ENCODE peak calls at places on chromosomes 4 and X, in seven cellular contexts. One of them, this sample, is unnamed.

GRCh38 chr4:188930822-188931221 is 791.6 kb downstream of the TRIML1 start:
- DNase-seq in A549: no peak
- DNase-seq in uterus: no peak
- DNase-seq in adrenal gland: no peak
- DNase-seq in Peyer's patch: no peak
- DNase-seq in HepG2: no peak
- DNase-seq in transverse colon: no peak
- DNase-seq in this sample: no peak

GRCh38 chrX:24229967-24230366 is 80.4 kb downstream of the ZFX start:
- DNase-seq in adrenal gland: no peak
- DNase-seq in transverse colon: no peak
- DNase-seq in uterus: no peak
- DNase-seq in HepG2: no peak
- DNase-seq in A549: no peak
- DNase-seq in Peyer's patch: no peak
- DNase-seq in this sample: no peak

GRCh38 chr4:83240379-83240875 is 44.2 kb downstream of the COQ2 start:
- DNase-seq in uterus: no peak
- DNase-seq in HepG2: no peak
- DNase-seq in transverse colon: no peak
- DNase-seq in Peyer's patch: no peak
- DNase-seq in A549: no peak
- DNase-seq in adrenal gland: no peak
- DNase-seq in this sample: no peak

GRCh38 chr4:138259801-138260200 is 17.7 kb upstream of the SLC7A11 start:
- DNase-seq in A549: no peak
- DNase-seq in uterus: no peak
- DNase-seq in transverse colon: no peak
- DNase-seq in HepG2: no peak
- DNase-seq in Peyer's patch: no peak
- DNase-seq in adrenal gland: no peak
- DNase-seq in this sample: no peak

GRCh38 chr4:70945452-70946055 is 43.4 kb downstream of the MOB1B start:
- DNase-seq in A549: no peak
- DNase-seq in uterus: no peak
- DNase-seq in HepG2: no peak
- DNase-seq in Peyer's patch: no peak
- DNase-seq in transverse colon: no peak
- DNase-seq in adrenal gland: no peak
- DNase-seq in this sample: no peak

GRCh38 chr4:172202480-172203076 is 389.4 kb downstream of the GALNTL6 start:
- DNase-seq in Peyer's patch: no peak
- DNase-seq in adrenal gland: no peak
- DNase-seq in transverse colon: no peak
- DNase-seq in HepG2: peak
- DNase-seq in uterus: no peak
- DNase-seq in A549: peak
- DNase-seq in this sample: no peak

GRCh38 chrX:45300638-45301037 is 100.0 kb upstream of the DIPK2B start:
- DNase-seq in transverse colon: no peak
- DNase-seq in Peyer's patch: no peak
- DNase-seq in HepG2: no peak
- DNase-seq in adrenal gland: no peak
- DNase-seq in uterus: no peak
- DNase-seq in A549: no peak
- DNase-seq in this sample: no peak

GRCh38 chr4:89682808-89683207 is 154.2 kb downstream of the SNCA start:
- DNase-seq in Peyer's patch: no peak
- DNase-seq in uterus: no peak
- DNase-seq in A549: no peak
- DNase-seq in transverse colon: no peak
- DNase-seq in HepG2: peak
- DNase-seq in adrenal gland: no peak
- DNase-seq in this sample: no peak

GRCh38 chr4:7189475-7190277 is 2.7 kb upstream of the SORCS2 start:
- DNase-seq in Peyer's patch: peak
- DNase-seq in transverse colon: no peak
- DNase-seq in HepG2: peak
- DNase-seq in uterus: peak
- DNase-seq in adrenal gland: no peak
- DNase-seq in A549: no peak
- DNase-seq in this sample: no peak

GRCh38 chr4:130563185-130563890 is 1467.4 kb downstream of the C4orf33 start:
- DNase-seq in uterus: peak
- DNase-seq in adrenal gland: peak
- DNase-seq in Peyer's patch: no peak
- DNase-seq in transverse colon: no peak
- DNase-seq in A549: peak
- DNase-seq in HepG2: peak
- DNase-seq in this sample: peak

GRCh38 chr4:166274775-166275174 is 401.7 kb downstream of the TLL1 start:
- DNase-seq in adrenal gland: no peak
- DNase-seq in uterus: no peak
- DNase-seq in HepG2: no peak
- DNase-seq in A549: no peak
- DNase-seq in transverse colon: no peak
- DNase-seq in Peyer's patch: no peak
- DNase-seq in this sample: no peak

DNA sequence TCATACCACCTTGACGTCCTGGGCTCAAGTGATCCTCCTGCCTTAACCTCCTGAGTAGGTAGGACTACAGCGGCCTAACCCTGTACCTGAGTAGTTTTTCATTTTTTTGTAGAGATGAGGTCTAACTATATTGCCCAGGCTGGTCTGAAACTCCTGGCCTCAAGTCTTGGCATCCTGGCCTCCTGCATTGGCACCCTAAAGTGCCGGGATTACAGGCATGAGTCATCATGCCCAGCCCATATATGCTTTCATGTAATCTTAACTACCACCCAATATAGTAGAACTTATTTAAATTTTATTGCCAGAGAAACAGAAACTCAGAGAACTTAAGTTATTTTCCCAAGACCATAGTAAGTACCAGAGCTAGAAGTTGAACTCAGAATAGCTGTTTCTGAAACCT is 27.1 kb downstream of the AFM start:
- DNase-seq in HepG2: no peak
- DNase-seq in A549: no peak
- DNase-seq in transverse colon: peak
- DNase-seq in adrenal gland: no peak
- DNase-seq in uterus: no peak
- DNase-seq in Peyer's patch: peak
- DNase-seq in this sample: no peak
- H3K27ac ChIP-seq in HepG2: no peak
- H3K27ac ChIP-seq in A549: no peak
- H3K27ac ChIP-seq in transverse colon: no peak
- H3K27ac ChIP-seq in adrenal gland: no peak
- H3K27ac ChIP-seq in uterus: no peak
- H3K27ac ChIP-seq in Peyer's patch: no peak
- H3K27ac ChIP-seq in this sample: no peak

DNA sequence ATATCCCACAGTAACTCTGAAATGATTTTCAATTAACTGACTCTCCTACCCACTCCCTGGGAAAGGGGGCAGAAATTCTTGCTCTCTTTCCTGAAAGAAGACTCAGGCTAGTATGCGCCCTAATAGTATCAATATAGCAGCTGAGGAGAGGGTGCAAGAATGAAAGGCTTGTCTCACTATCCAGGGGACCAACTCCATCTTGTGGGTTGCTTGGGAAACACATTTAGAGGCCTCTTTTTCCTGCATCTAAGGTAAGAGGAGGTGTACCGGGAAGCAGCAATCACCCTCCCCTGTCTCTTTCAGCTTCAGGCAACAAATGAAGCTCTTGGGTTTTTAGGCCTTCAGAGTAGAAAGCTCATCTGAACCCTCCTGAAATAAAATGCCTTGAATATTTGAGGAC is 11.3 kb downstream of the TMEM255A start:
- DNase-seq in adrenal gland: no peak
- DNase-seq in HepG2: peak
- DNase-seq in transverse colon: no peak
- DNase-seq in uterus: no peak
- DNase-seq in A549: no peak
- DNase-seq in Peyer's patch: no peak
- DNase-seq in this sample: no peak
- TF ChIP-seq CTCF in adrenal gland: peak
- TF ChIP-seq CTCF in HepG2: peak
- TF ChIP-seq CTCF in transverse colon: no peak
- TF ChIP-seq CTCF in uterus: no peak
- TF ChIP-seq CTCF in A549: no peak
- TF ChIP-seq CTCF in Peyer's patch: no peak
- TF ChIP-seq CTCF in this sample: no peak

GRCh38 chr4:100190643-100191600 is 654 bp upstream of the DDIT4L start:
- DNase-seq in adrenal gland: no peak
- DNase-seq in transverse colon: no peak
- DNase-seq in Peyer's patch: no peak
- DNase-seq in A549: no peak
- DNase-seq in uterus: peak
- DNase-seq in HepG2: no peak
- DNase-seq in this sample: no peak

GRCh38 chr4:100189820-100190642 is at the start of gene DDIT4L:
- DNase-seq in HepG2: no peak
- DNase-seq in Peyer's patch: peak
- DNase-seq in transverse colon: peak
- DNase-seq in uterus: peak
- DNase-seq in A549: peak
- DNase-seq in adrenal gland: peak
- DNase-seq in this sample: no peak

GRCh38 chr4:100187781-100188180 is 2.5 kb downstream of the DDIT4L start:
- DNase-seq in uterus: no peak
- DNase-seq in adrenal gland: no peak
- DNase-seq in Peyer's patch: no peak
- DNase-seq in HepG2: no peak
- DNase-seq in A549: no peak
- DNase-seq in transverse colon: no peak
- DNase-seq in this sample: no peak

GRCh38 chr4:100184787-100185186 is 5.5 kb downstream of the DDIT4L start:
- DNase-seq in transverse colon: no peak
- DNase-seq in Peyer's patch: no peak
- DNase-seq in A549: no peak
- DNase-seq in uterus: no peak
- DNase-seq in adrenal gland: no peak
- DNase-seq in HepG2: no peak
- DNase-seq in this sample: no peak

DNA sequence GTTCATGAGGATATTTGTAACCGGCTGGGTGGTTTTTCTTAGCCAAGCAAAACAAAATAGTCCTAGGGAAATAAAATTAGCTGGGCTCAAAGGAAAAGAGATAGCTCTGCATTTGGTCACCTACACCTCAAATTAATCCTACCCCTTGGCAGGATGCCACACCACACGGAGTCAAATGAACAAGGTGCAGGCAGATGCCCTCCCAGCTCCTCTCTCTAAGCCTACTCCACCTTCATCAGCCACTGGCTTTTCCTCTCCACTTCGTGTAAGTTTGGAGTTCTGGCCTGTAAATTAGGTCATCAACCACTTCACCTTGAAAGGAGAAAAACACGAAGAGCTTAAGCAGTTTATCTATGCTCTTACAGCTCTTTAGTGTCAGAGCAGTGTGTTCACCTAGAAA is 1.4 kb downstream of the DDIT4L start:
- DNase-seq in A549: no peak
- DNase-seq in transverse colon: no peak
- DNase-seq in HepG2: no peak
- DNase-seq in Peyer's patch: no peak
- DNase-seq in adrenal gland: no peak
- DNase-seq in uterus: no peak
- DNase-seq in this sample: no peak
- TF ChIP-seq POLR2A in A549: no peak
- TF ChIP-seq POLR2A in transverse colon: no peak
- TF ChIP-seq POLR2A in HepG2: no peak
- TF ChIP-seq POLR2A in Peyer's patch: no peak
- TF ChIP-seq POLR2A in adrenal gland: no peak
- TF ChIP-seq POLR2A in uterus: no peak
- TF ChIP-seq POLR2A in this sample: no peak

GRCh38 chrX:78957049-78957767 is 12.0 kb downstream of the P2RY10 start:
- DNase-seq in A549: no peak
- DNase-seq in transverse colon: no peak
- DNase-seq in HepG2: no peak
- DNase-seq in uterus: no peak
- DNase-seq in Peyer's patch: no peak
- DNase-seq in adrenal gland: no peak
- DNase-seq in this sample: no peak
- H3K27ac ChIP-seq in A549: no peak
- H3K27ac ChIP-seq in transverse colon: no peak
- H3K27ac ChIP-seq in HepG2: no peak
- H3K27ac ChIP-seq in uterus: no peak
- H3K27ac ChIP-seq in Peyer's patch: peak
- H3K27ac ChIP-seq in adrenal gland: no peak
- H3K27ac ChIP-seq in this sample: no peak

GRCh38 chr4:52014903-52015302 is 5.3 kb downstream of the LRRC66 start:
- DNase-seq in uterus: no peak
- DNase-seq in A549: no peak
- DNase-seq in HepG2: no peak
- DNase-seq in Peyer's patch: no peak
- DNase-seq in adrenal gland: no peak
- DNase-seq in transverse colon: no peak
- DNase-seq in this sample: no peak

GRCh38 chr4:52016985-52017384 is 3.2 kb downstream of the LRRC66 start:
- DNase-seq in uterus: no peak
- DNase-seq in adrenal gland: no peak
- DNase-seq in A549: no peak
- DNase-seq in transverse colon: peak
- DNase-seq in HepG2: no peak
- DNase-seq in Peyer's patch: no peak
- DNase-seq in this sample: no peak

GRCh38 chr4:52017809-52018208 is 2.4 kb downstream of the LRRC66 start:
- DNase-seq in Peyer's patch: no peak
- DNase-seq in uterus: no peak
- DNase-seq in A549: no peak
- DNase-seq in transverse colon: no peak
- DNase-seq in HepG2: no peak
- DNase-seq in adrenal gland: no peak
- DNase-seq in this sample: no peak

GRCh38 chr4:52010976-52011375 is 9.2 kb downstream of the LRRC66 start:
- DNase-seq in A549: no peak
- DNase-seq in adrenal gland: no peak
- DNase-seq in transverse colon: no peak
- DNase-seq in HepG2: no peak
- DNase-seq in uterus: no peak
- DNase-seq in Peyer's patch: no peak
- DNase-seq in this sample: no peak

DNA sequence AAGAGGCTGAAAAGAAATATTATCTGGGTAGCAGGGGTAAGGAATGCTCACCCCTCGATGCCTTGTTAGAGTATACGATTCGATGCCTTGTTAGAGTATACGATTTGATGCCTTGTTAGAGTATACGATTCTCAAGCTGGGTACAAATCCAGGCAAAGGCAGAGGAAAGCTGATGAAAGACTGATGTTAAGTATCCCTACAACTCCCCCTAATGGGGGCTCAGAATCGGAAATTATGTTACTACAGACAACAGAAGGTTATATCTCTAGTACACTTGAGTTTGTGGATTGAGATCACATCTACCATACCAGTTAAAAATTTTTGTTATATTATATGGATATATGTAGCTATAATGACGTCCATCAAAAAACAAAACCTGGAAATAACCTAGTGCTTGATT is 4.8 kb downstream of the LRRC66 start:
- DNase-seq in uterus: no peak
- DNase-seq in adrenal gland: no peak
- DNase-seq in transverse colon: no peak
- DNase-seq in HepG2: peak
- DNase-seq in A549: no peak
- DNase-seq in Peyer's patch: no peak
- DNase-seq in this sample: peak
- TF ChIP-seq CTCF in uterus: no peak
- TF ChIP-seq CTCF in adrenal gland: no peak
- TF ChIP-seq CTCF in transverse colon: no peak
- TF ChIP-seq CTCF in HepG2: peak
- TF ChIP-seq CTCF in A549: no peak
- TF ChIP-seq CTCF in Peyer's patch: no peak
- TF ChIP-seq CTCF in this sample: no peak